ENCODE peak calls at places on chromosome 21, in five cellular contexts. N is NCI-H1105, G is GM23248, C is mucosa of descending colon, J is LHCN-M2. E is an unnamed sample.

GRCh38 chr21:44835647-44835973 is 17.7 kb upstream of the SUMO3 start:
- DNase-seq in J (no peak), C (no peak), G (no peak), N (no peak), E (no peak)

GRCh38 chr21:26982767-26983166 is 15.9 kb upstream of the ADAMTS5 start:
- DNase-seq in G (peak), N (no peak), C (no peak), J (peak), E (no peak)

GRCh38 chr21:36704281-36704957 is 5.5 kb downstream of the SIM2 start:
- DNase-seq in C (no peak), N (no peak), J (no peak), G (no peak), E (peak)

GRCh38 chr21:34707876-34708325 is 39.1 kb downstream of the CLIC6 start:
- DNase-seq in G (no peak), N (no peak), J (no peak), C (no peak), E (no peak)

GRCh38 chr21:34956416-34957316 is 92.4 kb downstream of the RUNX1 start:
- DNase-seq in N (no peak), G (no peak), C (no peak), J (no peak), E (no peak)

GRCh38 chr21:46628868-46629267 is 6.6 kb upstream of the PRMT2 start:
- DNase-seq in C (no peak), G (no peak), J (no peak), N (no peak), E (no peak)

GRCh38 chr21:32278068-32278467 is 781 bp downstream of the MIS18A start:
- DNase-seq in N (peak), J (no peak), G (peak), C (no peak), E (peak)

GRCh38 chr21:42424848-42425602 is 21.3 kb downstream of the UBASH3A start:
- DNase-seq in C (peak), N (no peak), G (no peak), J (no peak), E (no peak)

GRCh38 chr21:30257773-30258172 is 25.0 kb downstream of the KRTAP24-1 start:
- DNase-seq in C (no peak), G (peak), J (no peak), N (no peak), E (no peak)

GRCh38 chr21:45975017-45975595 is 6.5 kb upstream of the COL6A1 start:
- DNase-seq in G (peak), C (peak), N (no peak), J (no peak), E (no peak)

GRCh38 chr21:18030248-18030647 is 211.1 kb upstream of the C21orf91 start:
- DNase-seq in G (no peak), J (no peak), N (no peak), C (no peak), E (no peak)

GRCh38 chr21:18443686-18444085 is 40.1 kb upstream of the TMPRSS15 start:
- DNase-seq in J (no peak), C (no peak), N (no peak), G (no peak), E (no peak)

GRCh38 chr21:22961248-22961647 is 1963.0 kb downstream of the NCAM2 start:
- DNase-seq in C (no peak), N (no peak), J (no peak), G (no peak), E (no peak)

GRCh38 chr21:40278345-40278744 is 411.1 kb downstream of the PCP4 start:
- DNase-seq in C (no peak), G (no peak), N (no peak), J (no peak), E (no peak)

GRCh38 chr21:43375006-43375826 is 51.7 kb downstream of the SIK1 start:
- DNase-seq in C (no peak), G (no peak), J (no peak), N (no peak), E (no peak)

GRCh38 chr21:26127073-26127814 is 43.3 kb downstream of the APP start:
- DNase-seq in J (no peak), G (no peak), N (no peak), C (no peak), E (no peak)

GRCh38 chr21:28133116-28133515 is 859.6 kb downstream of the LTN1 start:
- DNase-seq in N (no peak), G (no peak), C (no peak), J (no peak), E (no peak)

GRCh38 chr21:43287111-43287973 is 118.5 kb downstream of the CRYAA start:
- DNase-seq in G (no peak), N (no peak), J (peak), C (peak), E (no peak)

GRCh38 chr21:16945580-16945979 is 567.3 kb upstream of the CXADR start:
- DNase-seq in N (no peak), G (no peak), C (no peak), J (no peak), E (no peak)

GRCh38 chr21:44816761-44817505 is 929 bp downstream of the SUMO3 start:
- DNase-seq in G (no peak), C (peak), N (no peak), J (no peak), E (no peak)

GRCh38 chr21:33042812-33043211 is 17.1 kb downstream of the OLIG2 start:
- DNase-seq in N (peak), C (no peak), J (peak), G (peak), E (no peak)

GRCh38 chr21:24428539-24429186 is 1178.6 kb downstream of the MRPL39 start:
- DNase-seq in C (no peak), N (no peak), J (no peak), G (no peak), E (no peak)

GRCh38 chr21:45154511-45155508 is 80.4 kb downstream of the ADARB1 start:
- DNase-seq in C (no peak), N (no peak), G (peak), J (peak), E (peak)

GRCh38 chr21:42545317-42545716 is 31.7 kb downstream of the SLC37A1 start:
- DNase-seq in G (no peak), N (no peak), J (no peak), C (no peak), E (no peak)

GRCh38 chr21:32993894-32994293 is 31.8 kb upstream of the OLIG2 start:
- DNase-seq in C (no peak), G (no peak), N (no peak), J (no peak), E (no peak)

GRCh38 chr21:42526379-42526727 is 12.7 kb downstream of the SLC37A1 start:
- DNase-seq in G (no peak), J (no peak), C (peak), N (no peak), E (peak)

GRCh38 chr21:33069994-33070811 is at the start of gene OLIG1:
- DNase-seq in N (peak), J (peak), G (peak), C (peak), E (no peak)

GRCh38 chr21:15687208-15687607 is 42.6 kb upstream of the USP25 start:
- DNase-seq in J (peak), N (no peak), C (no peak), G (peak), E (no peak)

GRCh38 chr21:20040768-20041167 is 957.4 kb upstream of the NCAM2 start:
- DNase-seq in G (no peak), C (no peak), N (no peak), J (no peak), E (no peak)

GRCh38 chr21:41167348-41168342 is at the start of gene BACE2:
- DNase-seq in J (peak), N (peak), G (peak), C (peak), E (peak)